ENCODE peak calls at places on chromosome 22, in five cellular contexts. U is IMR-90, Q is H1, X is mesenchymal stem cell, T is trophoblast cell. I is an unnamed sample.

GRCh38 chr22:17969732-17970131 is 54.6 kb downstream of the MICAL3 start:
- DNase-seq in U (peak; percentile 99), Q (no peak), X (peak; percentile 95), T (peak; percentile 95), I (no peak)

GRCh38 chr22:42365942-42366660 is 66.1 kb downstream of the NFAM1 start:
- DNase-seq in U (no peak), Q (no peak), X (no peak), T (no peak), I (no peak)

GRCh38 chr22:35076648-35077047 is 10.7 kb downstream of the ISX start:
- DNase-seq in U (no peak), Q (no peak), X (no peak), T (no peak), I (no peak)

GRCh38 chr22:19565921-19566598 is 41.9 kb upstream of the CLDN5 start:
- DNase-seq in U (no peak), Q (no peak), X (no peak), T (no peak), I (no peak)

GRCh38 chr22:48585916-48586798 is 1241.5 kb downstream of the BRD1 start:
- DNase-seq in U (no peak), Q (no peak), X (no peak), T (no peak), I (no peak)

GRCh38 chr22:44130076-44130711 is 50.5 kb upstream of the PARVG start:
- DNase-seq in U (peak; percentile 17), Q (no peak), X (no peak), T (no peak), I (no peak)

GRCh38 chr22:41880653-41881052 is 34.2 kb downstream of the SHISA8 start:
- DNase-seq in U (no peak), Q (no peak), X (no peak), T (no peak), I (no peak)

GRCh38 chr22:21626073-21626734 is 3.6 kb downstream of the YDJC start:
- DNase-seq in U (no peak), Q (no peak), X (no peak), T (no peak), I (no peak)

GRCh38 chr22:25814685-25815084 is 72.7 kb downstream of the MYO18B start:
- DNase-seq in U (no peak), Q (no peak), X (no peak), T (no peak), I (no peak)

GRCh38 chr22:16608931-16609330 is 16.3 kb upstream of the CCT8L2 start:
- DNase-seq in U (no peak), Q (no peak), X (no peak), T (no peak), I (no peak)

GRCh38 chr22:19942886-19943664 is 1.5 kb upstream of the TXNRD2 start:
- DNase-seq in U (peak; percentile 94), Q (no peak), X (peak; percentile 92), T (peak; percentile 56), I (no peak)

GRCh38 chr22:43066844-43067385 is 22.3 kb downstream of the TTLL1 start:
- DNase-seq in U (peak; percentile 58), Q (no peak), X (peak; percentile 77), T (no peak), I (no peak)

GRCh38 chr22:32336185-32336603 is 21.5 kb upstream of the RFPL3 start:
- DNase-seq in U (no peak), Q (no peak), X (no peak), T (no peak), I (peak; percentile 78)

GRCh38 chr22:17872491-17872890 is 98.2 kb upstream of the BID start:
- DNase-seq in U (peak; percentile 11), Q (no peak), X (no peak), T (peak; percentile 96), I (no peak)

GRCh38 chr22:31451709-31452571 is 37.7 kb downstream of the EIF4ENIF1 start:
- DNase-seq in U (peak; percentile 59), Q (no peak), X (peak; percentile 62), T (peak; percentile 5), I (no peak)

GRCh38 chr22:23273445-23274145 is 93.3 kb downstream of the BCR start:
- DNase-seq in U (no peak), Q (no peak), X (no peak), T (no peak), I (no peak)

GRCh38 chr22:37259540-37260029 is 15.5 kb upstream of the RAC2 start:
- DNase-seq in U (peak; percentile 61), Q (no peak), X (peak; percentile 70), T (peak; percentile 15), I (no peak)

GRCh38 chr22:23066200-23067022 is 3.9 kb upstream of the GNAZ start:
- DNase-seq in U (no peak), Q (no peak), X (no peak), T (no peak), I (no peak)

GRCh38 chr22:21593406-21594232 is 26.1 kb downstream of the UBE2L3 start:
- DNase-seq in U (no peak), Q (no peak), X (no peak), T (no peak), I (no peak)

GRCh38 chr22:44005524-44005923 is 18.6 kb upstream of the PARVB start:
- DNase-seq in U (no peak), Q (no peak), X (no peak), T (no peak), I (no peak)

GRCh38 chr22:29144786-29145160 is 60.9 kb upstream of the EMID1 start:
- DNase-seq in U (no peak), Q (no peak), X (no peak), T (no peak), I (no peak)

GRCh38 chr22:40855960-40856512 is 403 bp downstream of the ST13 start:
- DNase-seq in U (peak; percentile 18), Q (no peak), X (no peak), T (no peak), I (peak; percentile 53)

GRCh38 chr22:21080435-21081137 is 34.8 kb downstream of the LRRC74B start:
- DNase-seq in U (no peak), Q (no peak), X (no peak), T (no peak), I (no peak)

GRCh38 chr22:17012267-17012666 is 4.2 kb upstream of the GAB4 start:
- DNase-seq in U (no peak), Q (no peak), X (no peak), T (peak; percentile 33), I (no peak)

GRCh38 chr22:23102002-23102655 is 31.8 kb downstream of the GNAZ start:
- DNase-seq in U (no peak), Q (no peak), X (no peak), T (no peak), I (no peak)

GRCh38 chr22:29581799-29582198 is 886 bp upstream of the NIPSNAP1 start:
- DNase-seq in U (no peak), Q (no peak), X (no peak), T (peak; percentile 89), I (no peak)

GRCh38 chr22:25919452-25919851 is 177.5 kb downstream of the MYO18B start:
- DNase-seq in U (no peak), Q (no peak), X (no peak), T (no peak), I (no peak)

GRCh38 chr22:20244744-20245576 is 23.2 kb downstream of the RTN4R start:
- DNase-seq in U (no peak), Q (no peak), X (no peak), T (no peak), I (no peak)

GRCh38 chr22:37643225-37643847 is 3.9 kb downstream of the SH3BP1 start:
- DNase-seq in U (peak; percentile 57), Q (no peak), X (peak; percentile 71), T (peak; percentile 72), I (peak; percentile 79)

GRCh38 chr22:27377501-27377900 is 424.1 kb downstream of the MN1 start:
- DNase-seq in U (no peak), Q (no peak), X (no peak), T (no peak), I (no peak)

GRCh38 chr22:31247726-31248125 is 35.6 kb downstream of the LIMK2 start:
- DNase-seq in U (no peak), Q (no peak), X (no peak), T (no peak), I (no peak)

GRCh38 chr22:33902073-33902472 is 18.2 kb downstream of the LARGE1 start:
- DNase-seq in U (no peak), Q (no peak), X (no peak), T (no peak), I (no peak)

GRCh38 chr22:26893034-26893710 is 235.8 kb downstream of the MIAT start:
- DNase-seq in U (no peak), Q (no peak), X (peak; percentile 56), T (no peak), I (no peak)

DNA sequence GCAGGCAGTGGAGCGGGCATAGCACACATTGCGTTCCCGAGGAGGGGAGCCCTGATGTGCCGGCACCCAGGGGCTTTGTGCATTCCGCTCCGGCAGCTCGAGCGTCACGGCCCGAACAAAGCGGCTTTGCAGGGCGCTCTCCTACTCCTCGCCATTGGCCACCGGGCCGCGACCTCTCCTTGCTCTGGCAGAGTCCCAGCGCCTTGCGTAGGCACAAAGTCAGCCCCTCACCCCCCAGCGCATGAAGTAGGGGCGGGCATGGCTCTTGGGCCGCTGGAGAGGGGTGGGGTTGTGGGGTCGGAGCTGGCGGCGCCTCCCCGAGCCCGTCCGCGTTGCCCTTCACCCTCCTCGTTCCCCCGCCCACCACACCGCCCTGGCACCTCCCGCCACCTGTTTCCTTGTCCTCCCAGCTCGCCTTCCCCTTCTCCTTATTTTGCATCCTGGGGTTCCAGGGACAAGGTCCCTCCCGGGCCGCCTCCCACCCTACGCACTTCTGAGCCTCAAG is 781 bp upstream of the PPARA start:
- DNase-seq in U (no peak), Q (no peak), X (peak; percentile 37), T (peak; percentile 19), I (peak; percentile 48)
- H3K4me3 ChIP-seq in U (peak overlapping the region; percentile 85), Q (peak overlapping the region; percentile 93), X (peak overlapping the region; percentile 79), T (peak overlapping the region; percentile 83), I (peak overlapping the region; percentile 58)

GRCh38 chr22:39293766-39294368 is 25.6 kb downstream of the RPL3 start:
- DNase-seq in U (no peak), Q (no peak), X (no peak), T (peak; percentile 62), I (no peak)
- H3K4ac ChIP-seq in U (no peak overlapping the region), Q (peak overlapping the region; percentile 61), X (no peak overlapping the region), T (no peak overlapping the region), I (no peak overlapping the region)

DNA sequence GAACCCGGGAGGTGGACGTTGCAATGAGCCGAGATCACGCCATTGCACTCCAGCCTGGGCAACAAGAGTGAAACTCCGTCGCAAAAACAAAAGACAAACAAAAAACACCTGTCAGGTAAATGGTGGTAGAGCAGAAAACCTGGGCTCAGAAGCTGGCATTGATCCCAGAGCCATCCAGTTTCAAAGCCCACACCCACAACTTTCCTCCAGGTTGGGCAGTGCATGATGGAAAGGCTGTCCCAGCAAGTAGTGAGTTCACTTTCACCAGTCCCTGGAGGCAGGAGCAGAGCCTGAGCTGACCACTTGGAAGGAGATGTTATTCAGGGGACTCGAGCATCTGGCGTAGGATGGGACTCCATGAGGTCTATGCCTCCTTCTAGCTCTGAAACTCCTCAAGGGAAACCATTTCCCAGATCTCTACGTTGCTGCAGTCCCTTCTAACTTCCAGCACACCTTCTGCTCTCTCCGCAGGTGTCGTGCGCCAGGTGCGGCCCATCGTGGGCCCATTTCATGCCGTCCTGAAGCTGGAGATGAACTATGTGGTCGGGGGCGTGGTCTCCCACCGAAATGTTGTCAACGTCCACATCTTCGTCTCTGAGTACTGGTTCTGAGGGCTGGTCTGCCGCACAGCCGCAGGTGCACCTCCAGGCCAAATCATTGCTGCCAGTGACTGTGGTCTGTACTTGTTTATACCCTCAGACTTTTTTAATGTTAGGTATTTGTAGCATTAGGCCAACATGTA is 71.6 kb upstream of the ATXN10 start:
- DNase-seq in U (no peak), Q (no peak), X (no peak), T (no peak), I (no peak)
- H3K14ac ChIP-seq in U (no peak overlapping the region), Q (no peak overlapping the region), X (no peak overlapping the region), T (no peak overlapping the region), I (no peak overlapping the region)

GRCh38 chr22:50536231-50536630 is 6.4 kb upstream of the TYMP start:
- DNase-seq in U (no peak), Q (no peak), X (no peak), T (no peak), I (no peak)
- H3K4me3 ChIP-seq in U (no peak overlapping the region), Q (no peak overlapping the region), X (no peak overlapping the region), T (no peak overlapping the region), I (no peak overlapping the region)